ENCODE peak calls at places on chromosomes 5 and 9, in seven cellular contexts. H is activated T-cell treated with anti-CD3 and anti-CD28 coated beads, Interleukin-2, amount 50 U/mL, for 4 hours; N is left cardiac atrium; I is Panc1; J is right cardiac atrium; W is T-helper 17 cell; Y is HCT116. E is an unnamed sample.

GRCh38 chr9:36788534-36788933 is 215.8 kb downstream of the MELK start:
- ATAC-seq in Y (peak; percentile 97), J (no peak), H (no peak), I (peak; percentile 41), N (no peak), W (no peak), E (peak; percentile 20)

GRCh38 chr5:9197881-9198260 is 348.0 kb downstream of the SEMA5A start:
- ATAC-seq in W (no peak), J (no peak), Y (no peak), H (no peak), N (no peak), I (no peak), E (no peak)

GRCh38 chr5:10632110-10632903 is 68.4 kb downstream of the ANKRD33B start:
- ATAC-seq in Y (peak; percentile 52), N (no peak), J (no peak), H (peak; percentile 15), I (no peak), W (peak; percentile 39), E (no peak)

GRCh38 chr5:54013556-54014157 is 296.7 kb downstream of the ARL15 start:
- ATAC-seq in I (no peak), W (no peak), N (peak; percentile 54), H (peak; percentile 61), J (peak; percentile 38), Y (peak; percentile 67), E (no peak)

GRCh38 chr5:91048073-91048472 is 335.0 kb downstream of the ARRDC3 start:
- ATAC-seq in H (no peak), W (no peak), I (no peak), J (peak; percentile 48), Y (no peak), N (no peak), E (no peak)

GRCh38 chr9:115207003-115207837 is 89.3 kb upstream of the TNC start:
- ATAC-seq in H (no peak), N (no peak), I (no peak), W (no peak), Y (no peak), J (no peak), E (no peak)

GRCh38 chr9:16719921-16720320 is 150.5 kb downstream of the BNC2 start:
- ATAC-seq in J (no peak), N (no peak), I (no peak), W (no peak), H (no peak), Y (no peak), E (peak; percentile 33)

GRCh38 chr5:169828385-169828784 is 151.9 kb downstream of the INSYN2B start:
- ATAC-seq in I (no peak), J (no peak), H (peak; percentile 48), W (no peak), N (no peak), Y (no peak), E (no peak)

GRCh38 chr5:181203842-181204560 is 995 bp downstream of the TRIM7 start:
- ATAC-seq in H (no peak), Y (peak; percentile 28), N (no peak), J (peak; percentile 1), W (no peak), I (peak; percentile 24), E (no peak)

GRCh38 chr9:70412678-70413426 is 1.6 kb downstream of the KLF9 start:
- ATAC-seq in J (peak; percentile 75), Y (peak; percentile 16), H (no peak), I (peak; percentile 27), W (no peak), N (peak; percentile 69), E (peak; percentile 37)

GRCh38 chr5:80917596-80917995 is 42.6 kb upstream of the RASGRF2 start:
- ATAC-seq in W (no peak), J (no peak), I (no peak), N (no peak), H (no peak), Y (no peak), E (no peak)

GRCh38 chr9:109167716-109168115 is 667 bp upstream of the FRRS1L start:
- ATAC-seq in Y (no peak), J (no peak), I (no peak), W (no peak), H (no peak), N (no peak), E (no peak)

GRCh38 chr9:110029815-110030480 is 178.0 kb downstream of the C9orf152 start:
- ATAC-seq in H (no peak), W (peak; percentile 90), I (no peak), N (no peak), Y (no peak), J (no peak), E (no peak)

GRCh38 chr5:124737651-124738050 is 8.8 kb downstream of the ZNF608 start:
- ATAC-seq in Y (no peak), J (no peak), W (no peak), I (no peak), H (no peak), N (no peak), E (no peak)

GRCh38 chr9:136403915-136404800 is 4.2 kb upstream of the SNAPC4 start:
- ATAC-seq in J (no peak), H (peak; percentile 34), I (no peak), W (peak; percentile 21), Y (no peak), N (no peak), E (no peak)

GRCh38 chr5:74266132-74266531 is 374.4 kb downstream of the ENC1 start:
- ATAC-seq in W (no peak), I (no peak), H (no peak), J (no peak), Y (no peak), N (no peak), E (no peak)

GRCh38 chr9:111316796-111317195 is 13.2 kb downstream of the OR2K2 start:
- ATAC-seq in J (no peak), N (no peak), W (no peak), I (no peak), Y (no peak), H (no peak), E (no peak)

GRCh38 chr5:32027717-32028321 is 146.3 kb downstream of the GOLPH3 start:
- ATAC-seq in H (no peak), I (peak; percentile 60), Y (no peak), N (peak; percentile 94), W (no peak), J (peak; percentile 96), E (peak; percentile 86)

GRCh38 chr5:89755024-89755423 is 654.5 kb downstream of the CETN3 start:
- ATAC-seq in Y (no peak), W (no peak), J (no peak), N (no peak), I (no peak), H (no peak), E (no peak)

GRCh38 chr5:122221857-122222256 is 90.2 kb upstream of the SNCAIP start:
- ATAC-seq in I (no peak), H (no peak), Y (peak; percentile 38), J (no peak), W (no peak), N (no peak), E (no peak)

GRCh38 chr9:113675475-113675941 is 200.6 kb upstream of the ZNF618 start:
- ATAC-seq in W (no peak), Y (no peak), I (no peak), N (peak; percentile 83), H (peak; percentile 35), J (peak; percentile 57), E (peak; percentile 82)

GRCh38 chr5:139273322-139273571 is 20.3 kb upstream of the MATR3 start:
- ATAC-seq in H (peak; percentile 5), J (peak; percentile 47), Y (peak; percentile 49), I (peak; percentile 73), N (no peak), W (no peak), E (peak; percentile 65)

GRCh38 chr5:10192309-10192708 is 57.4 kb downstream of the ATPSCKMT start:
- ATAC-seq in J (no peak), W (no peak), Y (no peak), I (no peak), H (no peak), N (no peak), E (peak; percentile 92)

GRCh38 chr9:93549636-93550035 is 26.7 kb upstream of the PHF2 start:
- ATAC-seq in I (no peak), W (no peak), N (peak; percentile 42), J (no peak), H (no peak), Y (no peak), E (no peak)

GRCh38 chr9:69516353-69517322 is 155.5 kb downstream of the APBA1 start:
- ATAC-seq in J (peak; percentile 11), Y (no peak), I (no peak), N (no peak), H (no peak), W (no peak), E (no peak)

GRCh38 chr5:2105141-2105540 is 222.4 kb upstream of the IRX4 start:
- ATAC-seq in H (no peak), Y (no peak), N (no peak), I (no peak), W (peak; percentile 46), J (no peak), E (no peak)

GRCh38 chr5:171342362-171343111 is 33.5 kb downstream of the TLX3 start:
- ATAC-seq in Y (peak; percentile 95), W (peak; percentile 70), N (peak; percentile 67), I (peak; percentile 94), J (no peak), H (peak; percentile 66), E (peak; percentile 99)

GRCh38 chr5:115956957-115957356 is 5.3 kb upstream of the LVRN start:
- ATAC-seq in Y (no peak), N (no peak), H (no peak), J (no peak), W (no peak), I (no peak), E (no peak)

GRCh38 chr9:134766587-134766986 is 114.0 kb upstream of the FCN2 start:
- ATAC-seq in N (no peak), I (no peak), H (no peak), Y (no peak), W (no peak), J (no peak), E (no peak)

GRCh38 chr5:64767959-64768357 is 533 bp downstream of the SREK1IP1 start:
- ATAC-seq in W (peak; percentile 10), N (peak; percentile 37), H (peak; percentile 10), Y (peak; percentile 30), J (peak; percentile 42), I (peak; percentile 32), E (peak; percentile 43)

GRCh38 chr9:125255781-125256391 is 5.7 kb upstream of the GAPVD1 start:
- ATAC-seq in I (peak; percentile 88), N (peak; percentile 38), H (no peak), W (no peak), J (no peak), Y (peak; percentile 77), E (peak; percentile 84)

GRCh38 chr5:113048931-113049330 is 72.3 kb downstream of the DCP2 start:
- ATAC-seq in W (no peak), N (no peak), H (no peak), J (no peak), Y (no peak), I (no peak), E (no peak)

GRCh38 chr5:67577424-67577823 is 380.8 kb upstream of the CD180 start:
- ATAC-seq in H (no peak), N (no peak), W (no peak), Y (no peak), I (no peak), J (no peak), E (no peak)

GRCh38 chr5:119031905-119032304 is 39.0 kb upstream of the DMXL1 start:
- ATAC-seq in J (no peak), Y (peak; percentile 74), H (no peak), N (peak; percentile 35), W (peak; percentile 27), I (no peak), E (no peak)